ENCODE peak calls at places on chromosome 11, in five cellular contexts. One of them, this sample, is unnamed.

GRCh38 chr11:2751523-2752203 is 51.9 kb upstream of the KCNQ1OT1 start:
- DNase-seq in neuronal stem cell: no peak
- DNase-seq in PC-3: no peak
- DNase-seq in kidney: peak; percentile 53
- DNase-seq in fibroblast of lung: no peak
- DNase-seq in this sample: no peak

GRCh38 chr11:116148056-116148455 is 624.7 kb downstream of the BUD13 start:
- DNase-seq in PC-3: no peak
- DNase-seq in neuronal stem cell: no peak
- DNase-seq in kidney: no peak
- DNase-seq in fibroblast of lung: no peak
- DNase-seq in this sample: no peak

GRCh38 chr11:8794677-8795103 is 112.1 kb downstream of the RPL27A start:
- DNase-seq in kidney: no peak
- DNase-seq in fibroblast of lung: no peak
- DNase-seq in neuronal stem cell: no peak
- DNase-seq in PC-3: peak; percentile 39
- DNase-seq in this sample: no peak

GRCh38 chr11:116309446-116309845 is 463.3 kb downstream of the BUD13 start:
- DNase-seq in kidney: no peak
- DNase-seq in PC-3: no peak
- DNase-seq in neuronal stem cell: no peak
- DNase-seq in fibroblast of lung: no peak
- DNase-seq in this sample: no peak

GRCh38 chr11:37465221-37465620 is 867.2 kb upstream of the RAG2 start:
- DNase-seq in fibroblast of lung: no peak
- DNase-seq in neuronal stem cell: no peak
- DNase-seq in kidney: no peak
- DNase-seq in PC-3: no peak
- DNase-seq in this sample: no peak

GRCh38 chr11:3936517-3936916 is 81.1 kb downstream of the STIM1 start:
- DNase-seq in kidney: no peak
- DNase-seq in neuronal stem cell: no peak
- DNase-seq in fibroblast of lung: no peak
- DNase-seq in PC-3: no peak
- DNase-seq in this sample: no peak

GRCh38 chr11:17256512-17256911 is 20.0 kb upstream of the NUCB2 start:
- DNase-seq in neuronal stem cell: no peak
- DNase-seq in PC-3: peak; percentile 89
- DNase-seq in fibroblast of lung: peak; percentile 98
- DNase-seq in kidney: no peak
- DNase-seq in this sample: peak; percentile 98

GRCh38 chr11:62999156-62999555 is 14.4 kb upstream of the SLC22A6 start:
- DNase-seq in kidney: no peak
- DNase-seq in neuronal stem cell: no peak
- DNase-seq in fibroblast of lung: no peak
- DNase-seq in PC-3: no peak
- DNase-seq in this sample: no peak

GRCh38 chr11:102488208-102488607 is 35.6 kb upstream of the TMEM123 start:
- DNase-seq in kidney: no peak
- DNase-seq in fibroblast of lung: no peak
- DNase-seq in neuronal stem cell: no peak
- DNase-seq in PC-3: no peak
- DNase-seq in this sample: no peak

GRCh38 chr11:96235725-96236124 is 107.3 kb downstream of the MAML2 start:
- DNase-seq in PC-3: no peak
- DNase-seq in kidney: no peak
- DNase-seq in fibroblast of lung: peak; percentile 74
- DNase-seq in neuronal stem cell: no peak
- DNase-seq in this sample: no peak

GRCh38 chr11:118923721-118924587 is 1.8 kb downstream of the BCL9L start:
- DNase-seq in fibroblast of lung: no peak
- DNase-seq in neuronal stem cell: no peak
- DNase-seq in PC-3: peak; percentile 32
- DNase-seq in kidney: peak; percentile 62
- DNase-seq in this sample: peak; percentile 11

GRCh38 chr11:33060271-33060670 is 20.9 kb downstream of the TCP11L1 start:
- DNase-seq in PC-3: no peak
- DNase-seq in neuronal stem cell: no peak
- DNase-seq in fibroblast of lung: no peak
- DNase-seq in kidney: no peak
- DNase-seq in this sample: no peak

GRCh38 chr11:58688779-58689503 is 42.8 kb downstream of the GLYAT start:
- DNase-seq in fibroblast of lung: no peak
- DNase-seq in neuronal stem cell: no peak
- DNase-seq in kidney: no peak
- DNase-seq in PC-3: peak; percentile 62
- DNase-seq in this sample: no peak

GRCh38 chr11:88174627-88175003 is 628 bp downstream of the RAB38 start:
- DNase-seq in fibroblast of lung: peak; percentile 75
- DNase-seq in kidney: peak; percentile 87
- DNase-seq in neuronal stem cell: peak; percentile 29
- DNase-seq in PC-3: peak; percentile 11
- DNase-seq in this sample: peak; percentile 88

GRCh38 chr11:1460396-1460795 is 26.2 kb downstream of the MOB2 start:
- DNase-seq in neuronal stem cell: no peak
- DNase-seq in kidney: peak; percentile 90
- DNase-seq in fibroblast of lung: peak; percentile 86
- DNase-seq in PC-3: no peak
- DNase-seq in this sample: no peak

GRCh38 chr11:95584180-95584579 is 205.4 kb downstream of the FAM76B start:
- DNase-seq in neuronal stem cell: no peak
- DNase-seq in fibroblast of lung: peak; percentile 61
- DNase-seq in kidney: no peak
- DNase-seq in PC-3: no peak
- DNase-seq in this sample: peak; percentile 54

GRCh38 chr11:18137186-18137800 is 4.9 kb downstream of the MRGPRX3 start:
- DNase-seq in PC-3: no peak
- DNase-seq in fibroblast of lung: no peak
- DNase-seq in neuronal stem cell: no peak
- DNase-seq in kidney: no peak
- DNase-seq in this sample: no peak

GRCh38 chr11:34214961-34215805 is 109.8 kb downstream of the NAT10 start:
- DNase-seq in PC-3: peak; percentile 81
- DNase-seq in kidney: no peak
- DNase-seq in fibroblast of lung: peak; percentile 43
- DNase-seq in neuronal stem cell: no peak
- DNase-seq in this sample: peak; percentile 41

GRCh38 chr11:67113231-67113721 is 5.8 kb upstream of the KDM2A start:
- DNase-seq in neuronal stem cell: no peak
- DNase-seq in fibroblast of lung: no peak
- DNase-seq in PC-3: no peak
- DNase-seq in kidney: peak; percentile 41
- DNase-seq in this sample: no peak

GRCh38 chr11:76686261-76687079 is 15.9 kb upstream of the LRRC32 start:
- DNase-seq in PC-3: no peak
- DNase-seq in neuronal stem cell: no peak
- DNase-seq in kidney: no peak
- DNase-seq in fibroblast of lung: no peak
- DNase-seq in this sample: no peak

GRCh38 chr11:99822846-99823565 is 802.3 kb downstream of the CNTN5 start:
- DNase-seq in kidney: no peak
- DNase-seq in neuronal stem cell: no peak
- DNase-seq in fibroblast of lung: no peak
- DNase-seq in PC-3: no peak
- DNase-seq in this sample: peak; percentile 14

GRCh38 chr11:77557553-77557952 is 32.2 kb upstream of the AQP11 start:
- DNase-seq in fibroblast of lung: peak; percentile 21
- DNase-seq in kidney: no peak
- DNase-seq in PC-3: peak; percentile 57
- DNase-seq in neuronal stem cell: no peak
- DNase-seq in this sample: peak; percentile 17

GRCh38 chr11:131682373-131683015 is 312.1 kb downstream of the NTM start:
- DNase-seq in kidney: no peak
- DNase-seq in neuronal stem cell: no peak
- DNase-seq in fibroblast of lung: no peak
- DNase-seq in PC-3: no peak
- DNase-seq in this sample: no peak

GRCh38 chr11:67033661-67034166 is 10.8 kb downstream of the SYT12 start:
- DNase-seq in fibroblast of lung: peak; percentile 93
- DNase-seq in kidney: no peak
- DNase-seq in PC-3: peak; percentile 35
- DNase-seq in neuronal stem cell: no peak
- DNase-seq in this sample: peak; percentile 94

GRCh38 chr11:134640971-134641968 is 229.2 kb upstream of the B3GAT1 start:
- DNase-seq in fibroblast of lung: no peak
- DNase-seq in neuronal stem cell: no peak
- DNase-seq in kidney: no peak
- DNase-seq in PC-3: no peak
- DNase-seq in this sample: no peak

DNA sequence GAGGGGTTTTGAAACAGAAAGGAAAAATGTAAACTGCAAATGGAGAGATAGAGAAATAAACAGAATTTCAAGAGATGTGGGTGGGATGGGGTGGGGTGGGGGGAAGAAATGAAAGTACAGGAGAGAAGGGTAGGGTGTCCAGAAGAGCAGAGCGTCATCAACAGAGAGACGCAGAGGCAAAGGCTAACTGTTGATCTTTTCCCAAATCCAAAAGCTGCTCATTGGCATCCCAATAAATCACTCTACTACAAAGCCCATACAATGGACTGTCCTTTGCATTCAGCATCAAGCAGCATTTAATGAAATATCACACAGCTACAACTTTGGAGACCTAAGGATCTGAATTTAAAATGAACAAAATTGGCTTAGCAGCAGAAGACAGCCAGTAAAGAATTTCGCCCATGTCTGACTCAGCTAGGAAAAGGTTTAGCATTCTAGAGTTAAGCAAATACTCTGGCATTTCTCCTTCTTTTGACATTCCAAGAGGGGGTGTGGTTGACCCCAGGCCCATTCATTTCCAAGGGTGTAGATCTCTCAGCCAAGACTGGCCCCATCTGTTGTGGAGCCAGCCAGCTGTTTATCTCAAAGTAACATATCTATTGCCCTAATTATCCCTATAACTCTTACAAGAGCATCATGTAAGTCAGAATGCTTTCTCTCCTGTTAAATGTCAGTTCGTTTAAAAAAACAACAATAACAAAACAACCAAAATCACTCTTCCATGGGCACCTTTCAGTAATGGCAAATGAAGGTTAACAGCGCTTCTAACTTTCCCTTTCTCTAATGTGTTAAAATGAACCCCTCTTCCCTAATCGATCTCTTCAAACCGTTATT is 1.4 kb downstream of the RAB30 start:
- DNase-seq in fibroblast of lung: peak; percentile 81
- DNase-seq in neuronal stem cell: peak; percentile 26
- DNase-seq in PC-3: peak; percentile 84
- DNase-seq in kidney: no peak
- DNase-seq in this sample: peak; percentile 87
- H3K4me3 ChIP-seq in fibroblast of lung: peak overlapping the region; percentile 89
- H3K4me3 ChIP-seq in neuronal stem cell: peak overlapping the region; percentile 86
- H3K4me3 ChIP-seq in PC-3: peak overlapping the region; percentile 86
- H3K4me3 ChIP-seq in kidney: peak overlapping the region; percentile 99
- H3K4me3 ChIP-seq in this sample: peak overlapping the region; percentile 91

DNA sequence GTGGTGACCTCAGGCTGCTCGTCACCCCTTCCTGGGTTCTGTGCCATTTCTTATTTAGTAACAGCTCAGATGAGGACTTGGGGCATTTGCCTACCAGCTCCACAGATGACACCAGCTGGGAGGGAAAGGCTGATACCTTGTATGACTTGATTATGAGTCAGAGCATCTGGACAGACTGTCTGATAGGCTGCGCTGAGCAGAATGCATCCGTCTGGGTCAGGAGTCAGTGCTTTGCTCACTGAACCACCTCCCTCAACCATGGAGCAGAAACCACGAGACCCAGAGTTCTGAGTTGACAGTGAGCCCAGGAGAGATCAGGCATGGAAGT is 6.8 kb downstream of the ST14 start:
- DNase-seq in PC-3: peak; percentile 99
- DNase-seq in fibroblast of lung: peak; percentile 97
- DNase-seq in neuronal stem cell: no peak
- DNase-seq in kidney: no peak
- DNase-seq in this sample: peak; percentile 75
- H3K9ac ChIP-seq in PC-3: no peak overlapping the region
- H3K9ac ChIP-seq in fibroblast of lung: no peak overlapping the region
- H3K9ac ChIP-seq in neuronal stem cell: no peak overlapping the region
- H3K9ac ChIP-seq in kidney: no peak overlapping the region
- H3K9ac ChIP-seq in this sample: no peak overlapping the region

DNA sequence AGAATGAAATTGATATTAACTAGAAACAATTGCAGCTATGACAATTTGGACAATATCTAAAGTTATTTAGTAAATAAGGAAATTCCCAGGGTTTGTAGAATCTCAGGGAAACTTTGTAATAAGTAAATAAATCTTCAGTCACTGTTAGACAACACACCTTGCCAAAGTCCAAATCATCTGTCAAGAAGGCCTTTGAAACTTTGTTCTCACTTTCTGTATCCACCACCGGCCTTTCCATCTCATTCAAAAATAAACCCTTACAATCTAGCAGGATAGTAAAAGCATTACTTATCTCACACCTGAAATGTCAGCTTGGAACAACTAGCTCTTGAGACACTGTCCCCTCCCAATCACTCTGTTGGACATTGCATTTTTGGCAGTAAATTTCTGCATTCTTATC is 7.9 kb downstream of the NNMT start:
- DNase-seq in neuronal stem cell: no peak
- DNase-seq in kidney: no peak
- DNase-seq in PC-3: no peak
- DNase-seq in fibroblast of lung: no peak
- DNase-seq in this sample: no peak
- H3K4me3 ChIP-seq in neuronal stem cell: no peak overlapping the region
- H3K4me3 ChIP-seq in kidney: no peak overlapping the region
- H3K4me3 ChIP-seq in PC-3: no peak overlapping the region
- H3K4me3 ChIP-seq in fibroblast of lung: no peak overlapping the region
- H3K4me3 ChIP-seq in this sample: peak overlapping the region; percentile 82

GRCh38 chr11:117816151-117816741 is 8.3 kb downstream of the FXYD2 start:
- DNase-seq in PC-3: peak; percentile 69
- DNase-seq in neuronal stem cell: peak; percentile 62
- DNase-seq in kidney: peak; percentile 96
- DNase-seq in fibroblast of lung: peak; percentile 50
- DNase-seq in this sample: peak; percentile 37

GRCh38 chr11:117816846-117817212 is 7.7 kb downstream of the FXYD2 start:
- DNase-seq in PC-3: no peak
- DNase-seq in fibroblast of lung: no peak
- DNase-seq in neuronal stem cell: no peak
- DNase-seq in kidney: peak; percentile 85
- DNase-seq in this sample: no peak

GRCh38 chr11:117814204-117814765 is 10.3 kb downstream of the FXYD2 start:
- DNase-seq in kidney: peak; percentile 89
- DNase-seq in fibroblast of lung: no peak
- DNase-seq in PC-3: no peak
- DNase-seq in neuronal stem cell: no peak
- DNase-seq in this sample: no peak

GRCh38 chr11:117814766-117815261 is 9.7 kb downstream of the FXYD2 start:
- DNase-seq in neuronal stem cell: no peak
- DNase-seq in kidney: peak; percentile 98
- DNase-seq in fibroblast of lung: no peak
- DNase-seq in PC-3: no peak
- DNase-seq in this sample: no peak

DNA sequence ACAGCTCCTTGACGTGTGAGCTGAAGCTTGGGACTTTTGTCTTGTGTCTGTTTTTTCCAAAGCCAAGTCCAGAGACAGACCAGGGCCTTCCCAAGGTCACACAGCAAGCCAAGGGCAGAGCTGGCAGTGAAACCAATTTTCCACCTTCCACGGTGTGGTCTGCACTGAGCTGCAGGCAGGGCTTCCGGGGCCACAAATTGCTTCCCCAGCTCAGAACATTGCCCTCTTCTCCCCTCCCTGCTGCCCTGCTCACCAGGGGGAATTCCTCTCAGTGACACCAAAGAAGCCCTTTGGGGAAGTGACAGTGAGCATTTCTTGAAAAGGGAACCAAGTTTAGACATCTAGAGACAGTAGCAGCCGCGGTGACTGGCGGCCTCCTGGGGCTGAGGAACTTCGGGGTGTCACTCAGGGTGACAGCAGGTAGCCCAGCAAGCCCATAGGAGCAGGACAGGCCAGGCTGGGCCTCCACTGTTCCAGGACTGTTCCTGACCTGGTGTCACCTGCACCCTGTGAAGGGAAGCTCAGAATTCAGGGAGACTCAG is 9.2 kb downstream of the FXYD2 start:
- DNase-seq in PC-3: no peak
- DNase-seq in fibroblast of lung: no peak
- DNase-seq in neuronal stem cell: no peak
- DNase-seq in kidney: peak; percentile 80
- DNase-seq in this sample: no peak
- H3K9ac ChIP-seq in PC-3: no peak overlapping the region
- H3K9ac ChIP-seq in fibroblast of lung: no peak overlapping the region
- H3K9ac ChIP-seq in neuronal stem cell: no peak overlapping the region
- H3K9ac ChIP-seq in kidney: peak overlapping the region; percentile 55
- H3K9ac ChIP-seq in this sample: no peak overlapping the region

This sample was measured in adipocyte.